ENCODE peak calls at places on chromosomes 11 and 22, in four cellular contexts. One of them, this sample, is unnamed.
A peak's percentile ranks its signal among the peaks of the same experiment; 100 is the strongest.

GRCh38 chr22:39374191-39374590 is 24.4 kb downstream of the SYNGR1 start:
- DNase-seq in ELF-1: no peak
- DNase-seq in activated T-helper 1 cell treated with anti-CD3 and anti-CD28 coated beads, Interleukin-2, amount 50 U/mL, for 16 hours: no peak
- DNase-seq in cardiac muscle cell: no peak
- DNase-seq in this sample: no peak

GRCh38 chr22:47204002-47204979 is 441.8 kb downstream of the TBC1D22A start:
- DNase-seq in cardiac muscle cell: no peak
- DNase-seq in ELF-1: no peak
- DNase-seq in activated T-helper 1 cell treated with anti-CD3 and anti-CD28 coated beads, Interleukin-2, amount 50 U/mL, for 16 hours: no peak
- DNase-seq in this sample: no peak

GRCh38 chr22:37229805-37230672 is 14.0 kb downstream of the RAC2 start:
- DNase-seq in activated T-helper 1 cell treated with anti-CD3 and anti-CD28 coated beads, Interleukin-2, amount 50 U/mL, for 16 hours: peak; percentile 84
- DNase-seq in cardiac muscle cell: no peak
- DNase-seq in ELF-1: no peak
- DNase-seq in this sample: no peak

GRCh38 chr11:36186340-36186739 is 102.9 kb downstream of the COMMD9 start:
- DNase-seq in ELF-1: no peak
- DNase-seq in activated T-helper 1 cell treated with anti-CD3 and anti-CD28 coated beads, Interleukin-2, amount 50 U/mL, for 16 hours: no peak
- DNase-seq in cardiac muscle cell: no peak
- DNase-seq in this sample: no peak

GRCh38 chr11:128825050-128825806 is 41.9 kb downstream of the KCNJ1 start:
- DNase-seq in ELF-1: no peak
- DNase-seq in cardiac muscle cell: no peak
- DNase-seq in activated T-helper 1 cell treated with anti-CD3 and anti-CD28 coated beads, Interleukin-2, amount 50 U/mL, for 16 hours: no peak
- DNase-seq in this sample: no peak

GRCh38 chr11:45272701-45273100 is 13.4 kb downstream of the SYT13 start:
- DNase-seq in cardiac muscle cell: no peak
- DNase-seq in ELF-1: no peak
- DNase-seq in activated T-helper 1 cell treated with anti-CD3 and anti-CD28 coated beads, Interleukin-2, amount 50 U/mL, for 16 hours: no peak
- DNase-seq in this sample: no peak

GRCh38 chr11:76831911-76832310 is 28.8 kb upstream of the ACER3 start:
- DNase-seq in cardiac muscle cell: no peak
- DNase-seq in activated T-helper 1 cell treated with anti-CD3 and anti-CD28 coated beads, Interleukin-2, amount 50 U/mL, for 16 hours: no peak
- DNase-seq in ELF-1: no peak
- DNase-seq in this sample: no peak

GRCh38 chr22:31944700-31945477 is 554 bp downstream of the YWHAH start:
- DNase-seq in activated T-helper 1 cell treated with anti-CD3 and anti-CD28 coated beads, Interleukin-2, amount 50 U/mL, for 16 hours: peak; percentile 22
- DNase-seq in ELF-1: no peak
- DNase-seq in cardiac muscle cell: peak; percentile 52
- DNase-seq in this sample: peak; percentile 41

This sample was measured in mesendoderm.